ENCODE peak calls at places on chromosome 1, in six cellular contexts. One of them, this sample, is unnamed.

GRCh38 chr1:243495032-243495431 is 239.2 kb downstream of the SDCCAG8 start:
- DNase-seq in body of pancreas: no peak
- DNase-seq in thoracic aorta: no peak
- DNase-seq in CD8-positive, alpha-beta T cell: no peak
- DNase-seq in heart right ventricle: no peak
- DNase-seq in stomach: no peak
- DNase-seq in this sample: no peak

GRCh38 chr1:99600782-99601181 is 45.1 kb upstream of the PALMD start:
- DNase-seq in body of pancreas: no peak
- DNase-seq in thoracic aorta: no peak
- DNase-seq in CD8-positive, alpha-beta T cell: no peak
- DNase-seq in heart right ventricle: no peak
- DNase-seq in stomach: no peak
- DNase-seq in this sample: no peak

GRCh38 chr1:25748531-25749205 is 51.3 kb upstream of the SELENON start:
- DNase-seq in body of pancreas: no peak
- DNase-seq in thoracic aorta: no peak
- DNase-seq in CD8-positive, alpha-beta T cell: no peak
- DNase-seq in heart right ventricle: no peak
- DNase-seq in stomach: peak; percentile 67
- DNase-seq in this sample: no peak

GRCh38 chr1:234276389-234276788 is 96.9 kb upstream of the COA6 start:
- DNase-seq in body of pancreas: peak; percentile 10
- DNase-seq in thoracic aorta: no peak
- DNase-seq in CD8-positive, alpha-beta T cell: no peak
- DNase-seq in heart right ventricle: no peak
- DNase-seq in stomach: no peak
- DNase-seq in this sample: no peak

GRCh38 chr1:196558424-196558823 is 49.8 kb downstream of the KCNT2 start:
- DNase-seq in body of pancreas: no peak
- DNase-seq in thoracic aorta: no peak
- DNase-seq in CD8-positive, alpha-beta T cell: no peak
- DNase-seq in heart right ventricle: no peak
- DNase-seq in stomach: no peak
- DNase-seq in this sample: no peak

GRCh38 chr1:150807257-150807637 is 813 bp downstream of the CTSK start:
- DNase-seq in body of pancreas: no peak
- DNase-seq in thoracic aorta: no peak
- DNase-seq in CD8-positive, alpha-beta T cell: no peak
- DNase-seq in heart right ventricle: no peak
- DNase-seq in stomach: no peak
- DNase-seq in this sample: no peak

GRCh38 chr1:198166900-198167299 is 10.1 kb downstream of the NEK7 start:
- DNase-seq in body of pancreas: no peak
- DNase-seq in thoracic aorta: no peak
- DNase-seq in CD8-positive, alpha-beta T cell: no peak
- DNase-seq in heart right ventricle: no peak
- DNase-seq in stomach: no peak
- DNase-seq in this sample: no peak

GRCh38 chr1:23916209-23917131 is 3.3 kb upstream of the CNR2 start:
- DNase-seq in body of pancreas: peak; percentile 75
- DNase-seq in thoracic aorta: no peak
- DNase-seq in CD8-positive, alpha-beta T cell: peak; percentile 36
- DNase-seq in heart right ventricle: peak; percentile 51
- DNase-seq in stomach: peak; percentile 80
- DNase-seq in this sample: peak; percentile 47

GRCh38 chr1:32754282-32755097 is 51.9 kb upstream of the SYNC start:
- DNase-seq in body of pancreas: peak; percentile 69
- DNase-seq in thoracic aorta: no peak
- DNase-seq in CD8-positive, alpha-beta T cell: peak; percentile 10
- DNase-seq in heart right ventricle: no peak
- DNase-seq in stomach: peak; percentile 75
- DNase-seq in this sample: no peak
- H3K4me1 ChIP-seq in body of pancreas: peaks cover 60% of the 10 kb centered on the region
- H3K4me1 ChIP-seq in thoracic aorta: peaks cover 13% of the 10 kb centered on the region
- H3K4me1 ChIP-seq in CD8-positive, alpha-beta T cell: peaks cover 8% of the 10 kb centered on the region
- H3K4me1 ChIP-seq in heart right ventricle: peaks cover 35% of the 10 kb centered on the region
- H3K4me1 ChIP-seq in stomach: peaks cover 97% of the 10 kb centered on the region
- H3K4me1 ChIP-seq in this sample: peaks cover 32% of the 10 kb centered on the region

GRCh38 chr1:28518745-28519341 is 13.0 kb downstream of the RCC1 start:
- DNase-seq in body of pancreas: no peak
- DNase-seq in thoracic aorta: no peak
- DNase-seq in CD8-positive, alpha-beta T cell: no peak
- DNase-seq in heart right ventricle: no peak
- DNase-seq in stomach: no peak
- DNase-seq in this sample: no peak
- H3K27ac ChIP-seq in body of pancreas: peak overlapping the region; percentile 77
- H3K27ac ChIP-seq in thoracic aorta: no peak overlapping the region
- H3K27ac ChIP-seq in CD8-positive, alpha-beta T cell: no peak overlapping the region
- H3K27ac ChIP-seq in heart right ventricle: no peak overlapping the region
- H3K27ac ChIP-seq in stomach: peak overlapping the region; percentile 91
- H3K27ac ChIP-seq in this sample: peak overlapping the region; percentile 92

GRCh38 chr1:6026095-6026809 is 19.4 kb upstream of the KCNAB2 start:
- DNase-seq in body of pancreas: peak; percentile 85
- DNase-seq in thoracic aorta: peak; percentile 25
- DNase-seq in CD8-positive, alpha-beta T cell: peak; percentile 87
- DNase-seq in heart right ventricle: peak; percentile 83
- DNase-seq in stomach: peak; percentile 79
- DNase-seq in this sample: peak; percentile 90

GRCh38 chr1:6028042-6028895 is 17.4 kb upstream of the KCNAB2 start:
- DNase-seq in body of pancreas: peak; percentile 67
- DNase-seq in thoracic aorta: no peak
- DNase-seq in CD8-positive, alpha-beta T cell: peak; percentile 46
- DNase-seq in heart right ventricle: no peak
- DNase-seq in stomach: peak; percentile 43
- DNase-seq in this sample: no peak

GRCh38 chr1:6025269-6026094 is 20.2 kb upstream of the KCNAB2 start:
- DNase-seq in body of pancreas: no peak
- DNase-seq in thoracic aorta: no peak
- DNase-seq in CD8-positive, alpha-beta T cell: no peak
- DNase-seq in heart right ventricle: no peak
- DNase-seq in stomach: no peak
- DNase-seq in this sample: no peak

GRCh38 chr1:6029351-6029750 is 16.3 kb upstream of the KCNAB2 start:
- DNase-seq in body of pancreas: no peak
- DNase-seq in thoracic aorta: no peak
- DNase-seq in CD8-positive, alpha-beta T cell: no peak
- DNase-seq in heart right ventricle: no peak
- DNase-seq in stomach: no peak
- DNase-seq in this sample: no peak

DNA sequence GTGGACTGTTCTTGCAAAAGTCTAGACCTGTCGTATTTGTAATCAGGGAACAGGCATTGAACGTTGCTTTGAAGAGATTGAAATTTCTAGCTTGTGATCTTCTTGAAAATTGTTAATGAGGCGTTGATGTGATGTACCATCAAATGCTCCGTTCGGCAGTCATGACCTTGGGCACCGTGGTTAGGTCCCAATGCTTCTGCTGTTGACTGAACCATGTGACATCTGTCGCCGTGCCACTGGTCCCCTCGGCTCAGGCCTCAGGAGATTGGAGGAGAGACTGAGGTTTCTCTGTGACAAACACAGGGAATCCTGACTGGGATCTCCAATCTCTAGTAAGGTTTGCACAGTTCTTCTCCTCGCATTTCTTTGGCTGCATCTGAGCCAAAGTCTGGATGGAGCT is 18.1 kb upstream of the KCNAB2 start:
- DNase-seq in body of pancreas: peak; percentile 10
- DNase-seq in thoracic aorta: no peak
- DNase-seq in CD8-positive, alpha-beta T cell: no peak
- DNase-seq in heart right ventricle: no peak
- DNase-seq in stomach: no peak
- DNase-seq in this sample: no peak
- H3K4me1 ChIP-seq in body of pancreas: peaks cover 4% of the 10 kb centered on the region
- H3K4me1 ChIP-seq in thoracic aorta: peaks cover 3% of the 10 kb centered on the region
- H3K4me1 ChIP-seq in CD8-positive, alpha-beta T cell: peaks cover 67% of the 10 kb centered on the region
- H3K4me1 ChIP-seq in heart right ventricle: peaks cover 15% of the 10 kb centered on the region
- H3K4me1 ChIP-seq in stomach: peaks cover 26% of the 10 kb centered on the region
- H3K4me1 ChIP-seq in this sample: peaks cover 20% of the 10 kb centered on the region

DNA sequence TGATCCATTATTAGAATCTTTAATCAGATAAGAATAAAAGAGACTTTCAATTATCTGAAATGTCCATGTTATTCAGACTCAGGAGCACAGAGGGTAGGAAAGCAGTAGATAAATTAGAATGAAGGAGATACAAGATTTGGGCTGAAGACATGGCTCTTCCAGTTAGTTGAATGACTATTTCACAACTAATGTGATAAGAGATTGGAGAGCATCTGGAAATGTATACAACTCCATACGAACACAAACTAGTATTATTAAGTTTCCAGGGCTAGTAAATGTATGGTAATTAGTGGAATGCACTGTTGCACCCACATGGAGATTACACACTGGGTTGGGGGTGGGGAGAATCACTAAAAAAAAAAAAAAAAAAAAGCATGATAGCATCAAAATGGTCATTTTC is 618.0 kb downstream of the KIF26B start:
- DNase-seq in body of pancreas: no peak
- DNase-seq in thoracic aorta: no peak
- DNase-seq in CD8-positive, alpha-beta T cell: no peak
- DNase-seq in heart right ventricle: no peak
- DNase-seq in stomach: no peak
- DNase-seq in this sample: no peak
- H3K27ac ChIP-seq in body of pancreas: no peak overlapping the region
- H3K27ac ChIP-seq in thoracic aorta: no peak overlapping the region
- H3K27ac ChIP-seq in CD8-positive, alpha-beta T cell: no peak overlapping the region
- H3K27ac ChIP-seq in heart right ventricle: no peak overlapping the region
- H3K27ac ChIP-seq in stomach: no peak overlapping the region
- H3K27ac ChIP-seq in this sample: no peak overlapping the region

GRCh38 chr1:201288765-201289164 is 5.5 kb downstream of the PKP1 start:
- DNase-seq in body of pancreas: no peak
- DNase-seq in thoracic aorta: no peak
- DNase-seq in CD8-positive, alpha-beta T cell: no peak
- DNase-seq in heart right ventricle: no peak
- DNase-seq in stomach: no peak
- DNase-seq in this sample: no peak
- H3K4me1 ChIP-seq in body of pancreas: peaks cover 2% of the 10 kb centered on the region
- H3K4me1 ChIP-seq in thoracic aorta: no peaks in the 10 kb centered on the region
- H3K4me1 ChIP-seq in CD8-positive, alpha-beta T cell: no peaks in the 10 kb centered on the region
- H3K4me1 ChIP-seq in heart right ventricle: peaks cover 2% of the 10 kb centered on the region
- H3K4me1 ChIP-seq in stomach: peaks cover 2% of the 10 kb centered on the region
- H3K4me1 ChIP-seq in this sample: peaks cover 2% of the 10 kb centered on the region

GRCh38 chr1:201190624-201191051 is at the start of gene IGFN1:
- DNase-seq in body of pancreas: no peak
- DNase-seq in thoracic aorta: no peak
- DNase-seq in CD8-positive, alpha-beta T cell: no peak
- DNase-seq in heart right ventricle: no peak
- DNase-seq in stomach: no peak
- DNase-seq in this sample: no peak

GRCh38 chr1:201194046-201194445 is 3.4 kb downstream of the IGFN1 start:
- DNase-seq in body of pancreas: no peak
- DNase-seq in thoracic aorta: no peak
- DNase-seq in CD8-positive, alpha-beta T cell: no peak
- DNase-seq in heart right ventricle: no peak
- DNase-seq in stomach: no peak
- DNase-seq in this sample: no peak

GRCh38 chr1:201190005-201190404 is 619 bp upstream of the IGFN1 start:
- DNase-seq in body of pancreas: no peak
- DNase-seq in thoracic aorta: no peak
- DNase-seq in CD8-positive, alpha-beta T cell: no peak
- DNase-seq in heart right ventricle: no peak
- DNase-seq in stomach: no peak
- DNase-seq in this sample: no peak

GRCh38 chr1:201191723-201192477 is 1.3 kb downstream of the IGFN1 start:
- DNase-seq in body of pancreas: no peak
- DNase-seq in thoracic aorta: no peak
- DNase-seq in CD8-positive, alpha-beta T cell: no peak
- DNase-seq in heart right ventricle: no peak
- DNase-seq in stomach: no peak
- DNase-seq in this sample: no peak

DNA sequence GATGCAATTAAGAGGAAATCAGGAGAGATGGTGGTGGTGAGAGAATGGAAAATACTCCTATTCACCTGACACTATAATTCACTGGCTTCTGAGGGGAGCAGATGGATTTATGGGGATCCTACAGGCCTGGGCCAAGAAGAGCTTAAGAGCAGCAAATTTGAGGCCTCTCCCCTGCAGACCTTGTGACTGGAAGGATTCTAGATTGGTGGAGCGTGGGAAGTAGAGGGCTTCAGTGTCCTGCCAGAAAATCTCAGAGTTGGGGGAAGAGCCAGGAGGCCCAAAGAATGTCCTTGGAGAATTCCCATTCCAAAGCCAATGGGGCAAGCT is 1.8 kb downstream of the IGFN1 start:
- DNase-seq in body of pancreas: peak; percentile 13
- DNase-seq in thoracic aorta: no peak
- DNase-seq in CD8-positive, alpha-beta T cell: no peak
- DNase-seq in heart right ventricle: no peak
- DNase-seq in stomach: no peak
- DNase-seq in this sample: no peak
- H3K27ac ChIP-seq in body of pancreas: no peak overlapping the region
- H3K27ac ChIP-seq in thoracic aorta: no peak overlapping the region
- H3K27ac ChIP-seq in CD8-positive, alpha-beta T cell: no peak overlapping the region
- H3K27ac ChIP-seq in heart right ventricle: no peak overlapping the region
- H3K27ac ChIP-seq in stomach: no peak overlapping the region
- H3K27ac ChIP-seq in this sample: no peak overlapping the region

DNA sequence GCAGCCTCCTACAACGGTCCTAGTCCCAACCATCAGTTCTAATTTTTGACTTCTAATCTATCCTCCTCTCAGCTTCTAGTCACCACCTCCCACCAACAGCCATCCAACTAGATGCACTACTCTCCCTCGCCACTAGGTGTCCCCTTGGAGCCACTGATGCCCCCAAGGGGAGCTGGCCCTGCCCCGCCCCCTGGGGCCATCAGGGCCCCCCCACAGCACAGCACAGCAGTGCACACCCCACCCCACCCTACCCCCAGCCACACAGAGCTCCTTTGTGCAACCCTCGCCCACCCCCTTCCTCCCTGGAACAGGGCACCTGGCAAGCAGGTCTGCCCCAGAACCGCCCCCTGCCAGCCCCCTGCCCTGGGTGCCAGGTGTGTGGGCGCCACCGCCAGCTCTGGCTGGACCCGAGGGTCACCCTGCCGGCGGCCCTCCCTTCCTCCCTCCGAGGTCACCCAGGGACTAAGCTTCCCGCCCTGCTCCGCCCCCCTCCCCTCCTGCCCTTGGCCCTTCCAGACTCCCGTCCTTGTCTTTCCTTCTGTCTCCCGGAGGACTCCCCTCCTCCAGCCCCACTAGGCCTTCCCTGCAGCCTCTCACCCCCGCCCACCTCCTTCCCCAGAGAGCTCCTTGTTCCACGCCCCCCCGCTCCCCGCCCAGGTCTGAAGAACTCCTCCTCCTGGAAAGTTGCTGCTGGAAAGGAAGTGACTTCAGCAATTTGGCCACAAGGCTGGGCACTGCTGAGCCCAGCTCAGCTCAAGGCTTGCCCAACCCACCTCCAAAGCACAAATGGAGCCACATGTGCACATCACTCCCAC is 47.0 kb downstream of the AHDC1 start:
- DNase-seq in body of pancreas: peak; percentile 97
- DNase-seq in thoracic aorta: peak; percentile 91
- DNase-seq in CD8-positive, alpha-beta T cell: peak; percentile 62
- DNase-seq in heart right ventricle: peak; percentile 93
- DNase-seq in stomach: peak; percentile 89
- DNase-seq in this sample: peak; percentile 94
- H3K4me1 ChIP-seq in body of pancreas: peaks cover 33% of the 10 kb centered on the region
- H3K4me1 ChIP-seq in thoracic aorta: peaks cover 43% of the 10 kb centered on the region
- H3K4me1 ChIP-seq in CD8-positive, alpha-beta T cell: peaks cover 24% of the 10 kb centered on the region
- H3K4me1 ChIP-seq in heart right ventricle: peaks cover 80% of the 10 kb centered on the region
- H3K4me1 ChIP-seq in stomach: peaks cover 80% of the 10 kb centered on the region
- H3K4me1 ChIP-seq in this sample: peaks cover 86% of the 10 kb centered on the region

This sample was measured in left ventricle myocardium inferior.